ENCODE peak calls at places on chromosome 6, in five cellular contexts. E, N, Y, D and K are unnamed samples.

GRCh38 chr6:137761072-137761471 is 106.0 kb upstream of the TNFAIP3 start:
- DNase-seq in E (no peak), N (peak; percentile 72), Y (no peak), D (no peak), K (no peak)

GRCh38 chr6:16854986-16855385 is 93.7 kb upstream of the ATXN1 start:
- DNase-seq in E (no peak), N (no peak), Y (no peak), D (no peak), K (no peak)

GRCh38 chr6:131683479-131683878 is 17.7 kb downstream of the OR2A4 start:
- DNase-seq in E (no peak), N (no peak), Y (no peak), D (no peak), K (no peak)

GRCh38 chr6:142378138-142378875 is 76.5 kb downstream of the ADGRG6 start:
- DNase-seq in E (no peak), N (no peak), Y (no peak), D (no peak), K (no peak)

GRCh38 chr6:134358320-134358719 is 40.4 kb upstream of the SGK1 start:
- DNase-seq in E (no peak), N (no peak), Y (no peak), D (no peak), K (no peak)

GRCh38 chr6:9799582-9799981 is 615.3 kb downstream of the TFAP2A start:
- DNase-seq in E (no peak), N (no peak), Y (no peak), D (no peak), K (no peak)

GRCh38 chr6:18467741-18468140 is 80.6 kb downstream of the RNF144B start:
- DNase-seq in E (no peak), N (peak; percentile 53), Y (no peak), D (no peak), K (no peak)

GRCh38 chr6:135703621-135704020 is 147.9 kb upstream of the PDE7B start:
- DNase-seq in E (no peak), N (no peak), Y (no peak), D (no peak), K (no peak)

GRCh38 chr6:132199343-132199742 is 201.9 kb downstream of the MOXD1 start:
- DNase-seq in E (no peak), N (no peak), Y (no peak), D (no peak), K (no peak)

GRCh38 chr6:140636237-140636636 is 1261.8 kb upstream of the CITED2 start:
- DNase-seq in E (no peak), N (no peak), Y (no peak), D (no peak), K (no peak)

GRCh38 chr6:1235825-1236224 is 76.1 kb upstream of the FOXQ1 start:
- DNase-seq in E (no peak), N (peak; percentile 90), Y (no peak), D (no peak), K (no peak)

GRCh38 chr6:131749023-131749422 is 38.2 kb upstream of the CTAGE9 start:
- DNase-seq in E (no peak), N (no peak), Y (no peak), D (no peak), K (no peak)

GRCh38 chr6:127582777-127583462 is 5.9 kb downstream of the C6orf58 start:
- DNase-seq in E (no peak), N (no peak), Y (no peak), D (no peak), K (no peak)

GRCh38 chr6:137237413-137238170 is 18.4 kb upstream of the IFNGR1 start:
- DNase-seq in E (no peak), N (peak; percentile 53), Y (no peak), D (no peak), K (no peak)

GRCh38 chr6:108762394-108762793 is 85.8 kb upstream of the ARMC2 start:
- DNase-seq in E (no peak), N (no peak), Y (no peak), D (no peak), K (no peak)

GRCh38 chr6:126054802-126055201 is 68.5 kb downstream of the TRMT11 start:
- DNase-seq in E (no peak), N (no peak), Y (no peak), D (no peak), K (no peak)

GRCh38 chr6:3032986-3033385 is 33.3 kb downstream of the NQO2 start:
- DNase-seq in E (no peak), N (no peak), Y (no peak), D (no peak), K (no peak)

GRCh38 chr6:27761391-27761790 is 150.8 kb downstream of the OR2B2 start:
- DNase-seq in E (no peak), N (no peak), Y (no peak), D (no peak), K (no peak)

GRCh38 chr6:42136508-42137191 is 5.8 kb downstream of the C6orf132 start:
- DNase-seq in E (no peak), N (no peak), Y (no peak), D (peak; percentile 67), K (peak; percentile 28)

GRCh38 chr6:104596091-104596490 is 263.6 kb downstream of the HACE1 start:
- DNase-seq in E (no peak), N (no peak), Y (no peak), D (no peak), K (no peak)

GRCh38 chr6:104589940-104590339 is 269.8 kb downstream of the HACE1 start:
- DNase-seq in E (no peak), N (no peak), Y (no peak), D (no peak), K (no peak)

GRCh38 chr6:104595315-104595820 is 264.4 kb downstream of the HACE1 start:
- DNase-seq in E (no peak), N (no peak), Y (no peak), D (no peak), K (no peak)

GRCh38 chr6:104597541-104598050 is 262.1 kb downstream of the HACE1 start:
- DNase-seq in E (no peak), N (no peak), Y (no peak), D (no peak), K (no peak)

DNA sequence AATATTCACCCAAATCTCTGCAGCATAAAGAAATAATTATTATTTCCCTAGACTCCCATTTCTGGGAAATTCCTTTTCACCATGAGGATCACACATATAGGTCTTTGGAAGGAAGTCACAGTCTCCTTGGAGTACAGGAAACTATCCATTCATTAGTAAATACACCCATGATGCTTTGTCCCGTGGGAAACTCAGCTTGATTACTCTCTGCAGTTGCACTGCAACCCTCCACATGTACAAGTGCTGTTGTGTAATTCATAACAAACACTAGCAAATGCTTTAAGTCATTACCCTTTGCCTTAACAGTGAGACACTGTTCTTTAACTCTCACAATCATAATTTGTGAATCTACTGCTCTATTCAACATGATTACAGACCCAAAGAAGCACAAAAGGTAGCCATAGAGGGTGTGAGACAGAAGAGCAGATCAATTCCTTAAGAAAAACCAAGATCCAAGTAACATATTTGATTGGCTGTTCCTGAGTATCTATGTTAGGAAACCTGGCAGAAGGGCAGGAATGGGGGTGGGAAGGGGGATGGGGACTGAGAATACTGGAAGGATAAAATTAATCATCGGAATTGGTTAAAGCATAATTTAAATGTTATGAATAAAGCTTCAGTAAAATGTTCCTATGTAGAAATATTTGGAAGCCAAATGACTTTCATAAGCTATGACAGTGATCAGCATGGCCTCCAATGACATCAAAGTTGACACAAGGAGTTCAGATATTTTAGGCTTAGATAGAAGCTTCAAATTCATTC is 268.0 kb downstream of the HACE1 start:
- DNase-seq in E (no peak), N (no peak), Y (no peak), D (no peak), K (no peak)
- TF ChIP-seq POLR2A in E (no peak), N (no peak), Y (no peak), D (no peak), K (no peak)

DNA sequence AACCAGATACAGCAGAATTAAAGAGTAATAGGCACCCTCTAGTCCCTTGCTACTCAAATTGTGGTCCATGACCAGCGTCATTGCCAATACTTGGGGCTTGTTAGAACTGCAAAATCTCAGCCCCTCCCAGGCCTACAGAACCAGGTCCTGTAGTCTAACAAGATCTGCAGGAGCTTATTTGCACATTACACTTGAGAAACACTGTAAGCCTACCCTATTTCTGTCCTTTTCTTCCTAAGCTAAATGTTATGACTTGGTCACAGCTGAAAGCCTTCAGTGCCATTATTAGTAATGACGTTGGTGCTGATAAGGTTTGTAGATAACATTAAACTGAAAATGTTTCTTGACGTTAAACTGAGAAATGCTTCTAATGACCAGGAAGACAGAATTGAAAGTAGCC is 36.6 kb downstream of the CARMIL1 start:
- DNase-seq in E (no peak), N (no peak), Y (no peak), D (no peak), K (no peak)
- H3K4me1 ChIP-seq in E (no peaks in the 10 kb centered on the region), N (peaks cover 28% of the 10 kb centered on the region), Y (peaks cover 27% of the 10 kb centered on the region), D (peaks cover 9% of the 10 kb centered on the region), K (peaks cover 53% of the 10 kb centered on the region)

GRCh38 chr6:31352497-31353368 is 4.2 kb downstream of the HLA-B start:
- DNase-seq in E (no peak), N (peak; percentile 19), Y (no peak), D (no peak), K (no peak)
- TF ChIP-seq POLR2A in E (no peak), N (no peak), Y (no peak), D (no peak), K (no peak)

GRCh38 chr6:39361657-39362486 is 39.4 kb upstream of the KCNK16 start:
- DNase-seq in E (peak; percentile 67), N (no peak), Y (peak; percentile 51), D (peak; percentile 29), K (peak; percentile 66)
- H3K4me1 ChIP-seq in E (no peaks in the 10 kb centered on the region), N (peaks cover 16% of the 10 kb centered on the region), Y (peaks cover 10% of the 10 kb centered on the region), D (no peaks in the 10 kb centered on the region), K (no peaks in the 10 kb centered on the region)

GRCh38 chr6:12584631-12585405 is 131.7 kb upstream of the PHACTR1 start:
- DNase-seq in E (no peak), N (no peak), Y (no peak), D (no peak), K (no peak)
- TF ChIP-seq POLR2A in E (no peak), N (no peak), Y (no peak), D (no peak), K (no peak)

GRCh38 chr6:139172567-139172966 is 37.7 kb downstream of the HECA start:
- DNase-seq in E (no peak), N (no peak), Y (no peak), D (no peak), K (no peak)
- H3K4me1 ChIP-seq in E (no peaks in the 10 kb centered on the region), N (no peaks in the 10 kb centered on the region), Y (no peaks in the 10 kb centered on the region), D (no peaks in the 10 kb centered on the region), K (no peaks in the 10 kb centered on the region)

DNA sequence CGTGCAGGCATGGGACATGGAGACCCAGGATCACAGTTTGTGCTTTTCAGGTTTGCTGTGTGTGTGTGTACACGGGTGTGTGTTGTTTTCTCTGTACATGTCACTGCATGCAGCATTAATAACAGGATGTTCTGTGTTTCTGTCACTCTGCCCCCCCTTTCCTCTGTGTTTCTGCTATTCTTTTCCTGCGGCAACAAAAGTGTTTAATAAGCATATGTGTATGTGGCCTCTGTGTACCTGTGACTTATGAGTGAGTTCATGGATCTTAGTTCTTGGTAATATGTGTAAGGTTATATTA is 9.8 kb downstream of the SYNGAP1 start:
- DNase-seq in E (no peak), N (no peak), Y (no peak), D (peak; percentile 34), K (no peak)
- TF ChIP-seq POLR2A in E (no peak), N (no peak), Y (no peak), D (peak; percentile 12), K (no peak)

GRCh38 chr6:76861403-76861802 is 601.9 kb downstream of the HTR1B start:
- DNase-seq in E (peak; percentile 33), N (no peak), Y (no peak), D (no peak), K (peak; percentile 41)

GRCh38 chr6:76862966-76863365 is 600.3 kb downstream of the HTR1B start:
- DNase-seq in E (no peak), N (no peak), Y (no peak), D (no peak), K (no peak)

GRCh38 chr6:76867182-76867581 is 596.1 kb downstream of the HTR1B start:
- DNase-seq in E (no peak), N (no peak), Y (no peak), D (no peak), K (no peak)

GRCh38 chr6:76866091-76866490 is 597.2 kb downstream of the HTR1B start:
- DNase-seq in E (no peak), N (no peak), Y (no peak), D (no peak), K (no peak)
- H3K4me1 ChIP-seq in E (no peaks in the 10 kb centered on the region), N (no peaks in the 10 kb centered on the region), Y (no peaks in the 10 kb centered on the region), D (no peaks in the 10 kb centered on the region), K (no peaks in the 10 kb centered on the region)